ENCODE peak calls at places on chromosomes 2 and 18, in nine cellular contexts. C, J, D, A, N, B, V, O and W are unnamed samples.

GRCh38 chr2:185291035-185291647 is 447.5 kb upstream of the FSIP2 start:
- DNase-seq in J (no peak), D (peak), B (no peak), N (peak), A (peak), V (no peak), C (peak), O (no peak), W (no peak)

GRCh38 chr18:57436193-57436964 is 1.2 kb downstream of the ONECUT2 start:
- DNase-seq in C (no peak), B (no peak), N (no peak), J (no peak), O (no peak), D (no peak), A (no peak), V (peak), W (no peak)

GRCh38 chr2:113240915-113241911 is 37.5 kb downstream of the PAX8 start:
- DNase-seq in B (peak), A (peak), D (peak), V (peak), J (no peak), O (peak), N (no peak), C (peak), W (no peak)

GRCh38 chr2:230671117-230671516 is 41.5 kb upstream of the CAB39 start:
- DNase-seq in D (peak), B (no peak), J (no peak), V (no peak), C (no peak), N (no peak), O (no peak), A (no peak), W (no peak)

GRCh38 chr18:8654482-8655451 is 45.5 kb downstream of the RAB12 start:
- DNase-seq in N (no peak), J (no peak), B (no peak), O (no peak), V (no peak), D (peak), C (peak), A (no peak), W (no peak)

GRCh38 chr18:50726960-50727589 is 92.7 kb downstream of the MRO start:
- DNase-seq in A (no peak), B (no peak), N (no peak), V (no peak), C (no peak), J (no peak), O (no peak), D (no peak), W (no peak)

GRCh38 chr2:37692731-37693130 is 21.3 kb upstream of the CDC42EP3 start:
- DNase-seq in N (no peak), J (no peak), B (no peak), V (no peak), O (no peak), C (no peak), A (no peak), D (no peak), W (no peak)

GRCh38 chr2:148875387-148876051 is 492 bp downstream of the KIF5C start:
- DNase-seq in J (no peak), C (no peak), V (no peak), D (peak), A (no peak), O (no peak), B (no peak), N (no peak), W (peak)

GRCh38 chr18:69484699-69485396 is 84.2 kb downstream of the DOK6 start:
- DNase-seq in J (no peak), N (peak), V (no peak), D (peak), A (no peak), O (no peak), B (no peak), C (no peak), W (no peak)

GRCh38 chr2:219912530-219912929 is 285.1 kb downstream of the SLC4A3 start:
- DNase-seq in B (no peak), C (no peak), O (peak), J (no peak), N (peak), A (no peak), D (peak), V (no peak), W (no peak)

GRCh38 chr2:168166902-168167510 is 80.4 kb downstream of the STK39 start:
- DNase-seq in A (peak), N (no peak), B (no peak), D (peak), J (no peak), O (no peak), V (no peak), C (no peak), W (no peak)

GRCh38 chr2:166433457-166433856 is 57.7 kb upstream of the SCN9A start:
- DNase-seq in O (no peak), C (no peak), A (no peak), D (no peak), V (no peak), N (no peak), J (no peak), B (no peak), W (no peak)

GRCh38 chr2:235903803-235904637 is 264.2 kb downstream of the GBX2 start:
- DNase-seq in C (no peak), D (no peak), V (no peak), O (no peak), J (no peak), A (no peak), N (peak), B (no peak), W (no peak)

GRCh38 chr2:225889452-225889851 is 489.9 kb downstream of the NYAP2 start:
- DNase-seq in O (no peak), D (peak), V (no peak), A (peak), B (no peak), C (peak), N (peak), J (no peak), W (no peak)

GRCh38 chr2:6845903-6846302 is 19.8 kb downstream of the CMPK2 start:
- DNase-seq in V (no peak), B (no peak), O (no peak), C (no peak), A (no peak), N (no peak), D (no peak), J (no peak), W (no peak)

GRCh38 chr2:8542381-8543064 is 139.3 kb upstream of the ID2 start:
- DNase-seq in B (no peak), C (no peak), A (no peak), N (no peak), O (no peak), V (no peak), D (no peak), J (no peak), W (peak)

GRCh38 chr2:169272035-169272434 is 90.3 kb downstream of the LRP2 start:
- DNase-seq in J (no peak), O (no peak), C (no peak), B (no peak), N (no peak), V (no peak), D (no peak), A (no peak), W (no peak)

GRCh38 chr2:238459081-238459629 is 32.4 kb downstream of the ASB1 start:
- DNase-seq in N (no peak), D (peak), V (no peak), B (peak), A (no peak), C (no peak), O (peak), J (no peak), W (no peak)

GRCh38 chr2:215430528-215431187 is 5.2 kb downstream of the FN1 start:
- DNase-seq in B (no peak), V (no peak), C (no peak), D (peak), N (peak), J (no peak), A (no peak), O (no peak), W (no peak)
- H3K27ac ChIP-seq in B (no peak), V (no peak), C (no peak), D (peak), N (peak), J (no peak), A (no peak), O (no peak), W (no peak)

GRCh38 chr2:1632006-1632348 is 112.3 kb downstream of the PXDN start:
- DNase-seq in O (no peak), C (peak), V (no peak), A (no peak), N (no peak), D (no peak), B (no peak), J (no peak), W (no peak)
- H3K27ac ChIP-seq in O (no peak), C (no peak), V (no peak), A (no peak), N (peak), D (no peak), B (no peak), J (no peak), W (no peak)

DNA sequence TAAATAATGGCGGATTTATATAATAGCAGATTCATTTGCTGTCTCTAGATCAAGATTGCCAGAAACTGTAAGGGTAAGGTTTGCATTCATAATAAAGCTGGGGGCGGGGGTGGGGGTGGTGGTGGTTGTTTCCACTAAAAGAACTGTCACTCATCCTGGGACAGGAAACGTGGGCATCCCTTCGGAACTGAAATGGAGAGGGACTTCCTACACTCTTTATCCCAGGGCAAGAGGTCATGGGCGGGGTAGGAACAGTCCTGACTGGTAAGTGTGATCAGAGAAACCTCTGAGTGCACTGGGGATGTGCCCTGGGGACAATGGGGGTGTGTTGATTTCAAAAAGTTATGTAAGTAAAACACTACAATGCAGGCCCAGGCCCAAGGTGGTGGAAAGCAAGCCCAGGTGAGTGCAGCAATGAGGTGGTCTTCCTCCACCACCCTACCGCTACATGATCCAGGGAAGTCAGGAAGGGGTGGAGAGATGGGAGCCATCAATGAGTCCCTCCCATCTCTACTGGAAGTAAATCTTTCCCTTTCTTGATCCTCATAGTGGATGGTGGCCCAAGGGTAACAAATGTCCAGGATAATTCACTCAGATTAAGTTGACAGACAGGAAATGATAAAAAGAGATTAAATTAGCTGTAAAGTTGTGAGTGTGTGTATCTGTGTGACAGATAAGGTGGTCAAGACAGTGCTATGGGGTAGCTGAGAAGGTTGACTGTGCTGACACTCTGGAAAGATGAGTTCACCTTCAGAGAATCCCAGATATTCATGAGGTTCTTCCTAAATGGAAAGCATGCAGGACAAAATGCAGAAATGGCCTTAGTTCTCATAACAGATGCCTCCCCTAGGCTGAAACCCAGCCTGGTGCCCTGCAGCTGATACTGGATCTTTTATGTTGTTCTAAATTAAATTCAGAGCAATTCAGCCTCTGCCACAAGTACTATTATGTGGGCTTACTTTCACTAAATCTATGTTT is 171.7 kb upstream of the SERPINE2 start:
- DNase-seq in B (no peak), D (peak), A (no peak), V (no peak), O (no peak), C (no peak), J (no peak), N (no peak), W (no peak)
- H3K27ac ChIP-seq in B (no peak), D (no peak), A (no peak), V (no peak), O (no peak), C (no peak), J (no peak), N (no peak), W (no peak)

GRCh38 chr18:48918660-48919415 is 31.9 kb downstream of the SMAD7 start:
- DNase-seq in O (no peak), D (no peak), B (no peak), C (no peak), V (peak), N (no peak), J (no peak), A (no peak), W (no peak)
- H3K27ac ChIP-seq in O (no peak), D (peak), B (no peak), C (no peak), V (no peak), N (peak), J (no peak), A (no peak), W (no peak)

DNA sequence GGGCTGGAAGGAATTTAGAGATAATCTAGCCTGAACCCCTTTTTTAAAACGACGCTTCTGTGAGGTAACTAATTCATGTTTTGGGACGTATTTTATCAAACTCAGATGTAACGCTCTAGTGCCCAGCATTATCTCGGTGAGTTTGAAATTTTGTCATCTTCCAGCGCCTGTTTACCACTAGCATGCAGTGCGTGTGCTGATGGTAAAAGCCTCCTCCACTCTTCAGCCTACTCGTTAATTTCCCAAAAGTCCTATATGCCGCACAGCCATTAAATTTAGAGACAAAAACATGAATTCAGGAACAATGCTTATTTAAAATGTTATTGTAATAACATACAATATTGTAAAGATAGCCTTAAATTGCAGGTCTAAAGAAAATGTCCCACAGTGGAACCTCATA is 2.8 kb downstream of the ZCCHC2 start:
- DNase-seq in N (no peak), C (peak), O (no peak), B (no peak), V (no peak), A (no peak), D (no peak), J (no peak), W (no peak)
- H3K27ac ChIP-seq in N (no peak), C (peak), O (peak), B (peak), V (peak), A (peak), D (no peak), J (peak), W (peak)

GRCh38 chr2:160062283-160063005 is at the start of gene PLA2R1:
- DNase-seq in C (peak), V (peak), N (peak), O (no peak), D (peak), J (peak), A (no peak), B (peak), W (peak)
- H3K27ac ChIP-seq in C (peak), V (peak), N (no peak), O (peak), D (no peak), J (peak), A (no peak), B (no peak), W (peak)

GRCh38 chr2:178882666-178883440 is 75.6 kb upstream of the TTN start:
- DNase-seq in N (no peak), J (no peak), B (no peak), V (no peak), C (no peak), A (no peak), O (no peak), D (peak), W (no peak)
- H3K27ac ChIP-seq in N (no peak), J (no peak), B (peak), V (no peak), C (no peak), A (no peak), O (no peak), D (peak), W (no peak)

GRCh38 chr2:136389809-136390208 is 271.9 kb upstream of the CXCR4 start:
- DNase-seq in V (no peak), D (no peak), C (no peak), J (no peak), B (no peak), N (no peak), A (no peak), O (no peak), W (no peak)
- H3K27ac ChIP-seq in V (peak), D (no peak), C (no peak), J (no peak), B (no peak), N (no peak), A (no peak), O (no peak), W (no peak)

GRCh38 chr2:74573747-74574562 is 19.4 kb downstream of the DOK1 start:
- DNase-seq in V (no peak), B (no peak), J (no peak), N (no peak), O (no peak), C (no peak), A (no peak), D (peak), W (no peak)
- H3K27ac ChIP-seq in V (peak), B (no peak), J (peak), N (no peak), O (no peak), C (no peak), A (no peak), D (peak), W (peak)

GRCh38 chr18:12076424-12077140 is 17.1 kb upstream of the ANKRD62 start:
- DNase-seq in D (peak), V (peak), N (peak), B (peak), A (no peak), O (no peak), J (no peak), C (no peak), W (peak)
- H3K27ac ChIP-seq in D (peak), V (no peak), N (no peak), B (no peak), A (peak), O (no peak), J (no peak), C (no peak), W (no peak)